ENCODE peak calls at places on chromosomes 16 and 17, in six cellular contexts. N is Right ventricle myocardium superior, C is nephron progenitor cell, G is renal cortical epithelial cell, U is RWPE1, R is MCF 10A. M is an unnamed sample.
A peak's percentile ranks its signal among the peaks of the same experiment; 100 is the strongest.

GRCh38 chr16:13403326-13403725 is 501.9 kb downstream of the SHISA9 start:
- DNase-seq in C (no peak), R (no peak), N (no peak), G (no peak), U (no peak), M (no peak)

GRCh38 chr16:57480127-57480753 is 6.1 kb downstream of the DOK4 start:
- DNase-seq in U (no peak), R (no peak), G (peak; percentile 63), N (peak; percentile 79), C (peak; percentile 33), M (no peak)

GRCh38 chr17:66787914-66788313 is 47.0 kb upstream of the CACNG5 start:
- DNase-seq in N (no peak), C (no peak), R (no peak), G (no peak), U (no peak), M (no peak)

GRCh38 chr17:63772801-63773271 is 561 bp downstream of the CCDC47 start:
- DNase-seq in R (peak; percentile 22), G (peak; percentile 33), C (no peak), N (no peak), U (no peak), M (no peak)

GRCh38 chr16:23353440-23353839 is 51.3 kb downstream of the SCNN1B start:
- DNase-seq in N (no peak), R (no peak), U (no peak), G (no peak), C (no peak), M (no peak)

GRCh38 chr17:34437188-34437587 is 74.2 kb upstream of the CCL1 start:
- DNase-seq in U (no peak), R (no peak), C (no peak), G (no peak), N (no peak), M (no peak)

GRCh38 chr16:79801550-79802090 is 201.1 kb upstream of the MAF start:
- DNase-seq in R (peak; percentile 35), G (peak; percentile 99), C (no peak), N (no peak), U (peak; percentile 6), M (no peak)

GRCh38 chr16:22625948-22626347 is 115.3 kb downstream of the NPIPB5 start:
- DNase-seq in N (no peak), G (no peak), U (peak; percentile 32), R (no peak), C (no peak), M (no peak)

GRCh38 chr17:75707096-75707720 is 14.1 kb upstream of the ITGB4 start:
- DNase-seq in C (no peak), N (peak; percentile 73), U (peak; percentile 72), R (peak; percentile 94), G (no peak), M (no peak)